ENCODE peak calls at places on chromosome X, in eight cellular contexts. W is Daoy, R is HTR-8/SVneo, N is mammary epithelial cell, Q is lower lobe of right lung, M is T-helper 9 cell, T is COR-L47, B is pons. D is an unnamed sample.

GRCh38 chrX:154379569-154379951 is 465 bp downstream of the EMD start:
- DNase-seq in B (no peak), W (no peak), Q (no peak), N (no peak), M (no peak), T (no peak), R (no peak), D (no peak)

GRCh38 chrX:148940411-148940996 is 440.1 kb downstream of the AFF2 start:
- DNase-seq in N (no peak), Q (no peak), M (no peak), R (no peak), T (no peak), B (no peak), W (no peak), D (no peak)

GRCh38 chrX:101040197-101040596 is 11.7 kb downstream of the TRMT2B start:
- DNase-seq in N (no peak), T (no peak), M (no peak), Q (no peak), W (no peak), R (no peak), B (no peak), D (no peak)

GRCh38 chrX:53184836-53185235 is 40.2 kb downstream of the KDM5C start:
- DNase-seq in B (no peak), N (peak), R (no peak), Q (no peak), T (no peak), M (no peak), W (no peak), D (peak)

GRCh38 chrX:17500145-17500579 is 125.2 kb downstream of the NHS start:
- DNase-seq in W (peak), Q (no peak), M (no peak), N (peak), T (no peak), R (no peak), B (no peak), D (no peak)

GRCh38 chrX:154541896-154542722 is 4.5 kb downstream of the G6PD start:
- DNase-seq in M (no peak), W (peak), Q (peak), B (peak), N (peak), T (no peak), R (peak), D (no peak)

GRCh38 chrX:49120104-49120503 is 3.4 kb downstream of the GPKOW start:
- DNase-seq in R (no peak), N (no peak), W (no peak), M (no peak), T (no peak), Q (no peak), B (no peak), D (no peak)

GRCh38 chrX:153423652-153424051 is 12.4 kb downstream of the ZFP92 start:
- DNase-seq in M (no peak), N (no peak), B (no peak), T (no peak), Q (peak), W (no peak), R (no peak), D (no peak)

GRCh38 chrX:1581132-1581531 is 10.3 kb upstream of the AKAP17A start:
- DNase-seq in M (peak), W (peak), N (peak), Q (no peak), B (no peak), R (peak), T (peak), D (peak)

GRCh38 chrX:65607070-65607742 is 60.2 kb upstream of the MSN start:
- DNase-seq in B (no peak), W (peak), M (no peak), T (no peak), Q (no peak), R (no peak), N (peak), D (no peak)